ENCODE peak calls at places on chromosome 15, in four cellular contexts. F is heart right ventricle, P is sigmoid colon, T is GM13976. X is an unnamed sample.

GRCh38 chr15:101579766-101580165 is 72.4 kb downstream of the TM2D3 start:
- DNase-seq in F (no peak), P (no peak), T (peak; percentile 29), X (no peak)

GRCh38 chr15:100017140-100017539 is 283.9 kb upstream of the LYSMD4 start:
- DNase-seq in F (no peak), P (no peak), T (no peak), X (no peak)

GRCh38 chr15:64144565-64145281 is 6.8 kb upstream of the SNX22 start:
- DNase-seq in F (no peak), P (peak; percentile 45), T (peak; percentile 81), X (peak; percentile 85)

GRCh38 chr15:72222433-72222832 is 8.6 kb downstream of the PKM start:
- DNase-seq in F (peak; percentile 57), P (peak; percentile 77), T (no peak), X (no peak)

GRCh38 chr15:63114465-63114864 is 7.2 kb upstream of the LACTB start:
- DNase-seq in F (no peak), P (no peak), T (no peak), X (no peak)

GRCh38 chr15:53644681-53645080 is 114.8 kb downstream of the WDR72 start:
- DNase-seq in F (no peak), P (no peak), T (no peak), X (no peak)

GRCh38 chr15:88615303-88616107 is 5.6 kb upstream of the AEN start:
- DNase-seq in F (no peak), P (no peak), T (peak; percentile 66), X (peak; percentile 66)

GRCh38 chr15:83446904-83447708 is at the start of gene SH3GL3:
- DNase-seq in F (peak; percentile 74), P (peak; percentile 91), T (peak; percentile 33), X (peak; percentile 34)

GRCh38 chr15:51195459-51195858 is 100.8 kb upstream of the TNFAIP8L3 start:
- DNase-seq in F (no peak), P (no peak), T (no peak), X (no peak)

GRCh38 chr15:66496951-66497501 is 536 bp downstream of the SNAPC5 start:
- DNase-seq in F (no peak), P (no peak), T (peak; percentile 34), X (no peak)

GRCh38 chr15:69468241-69469121 is 15.9 kb downstream of the RPLP1 start:
- DNase-seq in F (no peak), P (no peak), T (peak; percentile 56), X (no peak)

GRCh38 chr15:51227967-51228783 is 110.2 kb downstream of the CYP19A1 start:
- DNase-seq in F (peak; percentile 22), P (no peak), T (peak; percentile 76), X (peak; percentile 76)

GRCh38 chr15:75193976-75194375 is 7.7 kb upstream of the C15orf39 start:
- DNase-seq in F (no peak), P (no peak), T (no peak), X (no peak)

GRCh38 chr15:39594056-39594763 is 13.3 kb downstream of the THBS1 start:
- DNase-seq in F (no peak), P (no peak), T (peak; percentile 38), X (no peak)

GRCh38 chr15:34789326-34789725 is 6.0 kb downstream of the ACTC1 start:
- DNase-seq in F (no peak), P (no peak), T (no peak), X (no peak)
- TF ChIP-seq CTCF in F (no peak), P (no peak), T (no peak), X (no peak)

GRCh38 chr15:67834249-67834592 is 5.6 kb downstream of the RNU6-1 start:
- DNase-seq in F (no peak), P (peak; percentile 40), T (no peak), X (no peak)

GRCh38 chr15:67832965-67833503 is 6.8 kb downstream of the RNU6-1 start:
- DNase-seq in F (no peak), P (peak; percentile 55), T (no peak), X (no peak)

GRCh38 chr15:67832031-67832551 is 6.8 kb downstream of the SKOR1 start:
- DNase-seq in F (no peak), P (peak; percentile 53), T (peak; percentile 49), X (no peak)

GRCh38 chr15:67834593-67835348 is 5.1 kb downstream of the RNU6-1 start:
- DNase-seq in F (no peak), P (peak; percentile 64), T (no peak), X (no peak)

DNA sequence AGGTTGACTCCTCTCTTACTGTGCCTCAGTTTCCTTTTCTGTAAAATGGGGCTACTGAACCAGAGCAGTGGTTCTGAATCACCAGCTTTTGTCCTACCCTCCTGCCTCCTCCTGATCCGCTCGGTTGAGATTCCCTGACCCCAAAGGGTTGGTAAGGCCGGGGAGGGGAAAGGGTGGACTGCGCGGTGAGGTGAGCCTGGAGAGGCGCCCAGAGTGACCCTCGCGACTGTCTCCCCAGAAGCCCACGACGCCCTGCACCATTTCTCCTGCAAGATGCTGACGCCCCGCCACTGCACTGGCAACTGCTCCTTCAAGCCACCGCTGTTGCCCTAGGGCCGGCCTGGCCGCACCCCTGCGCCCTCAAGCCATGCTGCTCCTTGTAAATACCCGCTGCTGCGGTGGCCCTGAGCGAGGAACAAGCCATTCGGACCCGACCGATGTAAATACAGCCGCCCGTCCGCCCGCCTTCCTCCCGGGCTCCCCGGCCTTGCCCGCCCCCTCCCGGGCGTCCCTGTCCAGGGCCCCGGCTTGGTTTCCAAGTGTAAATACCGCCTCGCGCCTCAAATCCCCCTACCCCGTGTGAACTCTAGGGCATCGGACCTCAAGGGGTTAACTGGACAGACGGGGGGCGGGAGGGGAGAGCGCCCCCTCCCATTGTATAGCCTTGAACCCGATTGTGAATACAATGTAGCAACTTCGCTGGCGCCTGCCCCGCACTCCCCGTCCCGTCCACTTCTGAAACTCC is 6.2 kb downstream of the RNU6-1 start:
- DNase-seq in F (no peak), P (peak; percentile 59), T (peak; percentile 79), X (peak; percentile 83)
- TF ChIP-seq CTCF in F (peak; percentile 52), P (no peak), T (peak; percentile 48), X (peak; percentile 59)

DNA sequence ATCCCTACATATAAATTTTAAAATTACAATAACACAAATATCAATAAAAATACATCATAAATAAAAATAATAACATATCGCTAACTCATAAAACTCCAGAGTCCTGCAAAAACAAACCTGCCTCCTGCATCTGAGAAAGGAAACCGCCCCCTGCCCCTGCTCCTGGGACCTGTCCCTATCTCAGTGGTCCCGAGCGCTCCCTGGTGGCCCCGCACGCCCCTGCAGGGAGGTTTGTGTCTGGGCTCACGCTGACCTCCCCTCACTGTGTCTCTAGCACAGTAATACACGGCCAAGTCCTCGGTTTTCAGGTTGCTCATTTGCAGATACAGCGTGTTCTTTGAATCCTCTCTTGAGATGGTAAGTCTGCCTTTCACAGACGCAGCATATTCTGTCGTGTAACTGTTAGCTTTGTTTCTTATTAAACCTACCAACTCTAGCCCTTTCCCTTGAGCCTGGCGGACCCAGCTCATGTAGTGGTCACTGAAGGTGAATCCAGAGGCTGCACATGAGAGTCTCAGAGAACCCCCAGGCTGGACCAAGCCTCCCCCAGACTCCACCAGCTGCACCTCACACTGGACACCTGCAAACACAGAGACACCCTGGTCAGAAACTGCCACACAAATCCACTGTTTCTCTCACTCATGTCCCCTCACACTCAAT is 554.1 kb downstream of the GOLGA6L6 start:
- DNase-seq in F (no peak), P (no peak), T (no peak), X (no peak)
- TF ChIP-seq CTCF in F (peak; percentile 10), P (no peak), T (no peak), X (no peak)

GRCh38 chr15:25737218-25737643 is 125.9 kb downstream of the ATP10A start:
- DNase-seq in F (peak; percentile 24), P (peak; percentile 57), T (no peak), X (no peak)

GRCh38 chr15:25739687-25740121 is 123.4 kb downstream of the ATP10A start:
- DNase-seq in F (no peak), P (no peak), T (no peak), X (no peak)

GRCh38 chr15:25736451-25736850 is 126.7 kb downstream of the ATP10A start:
- DNase-seq in F (no peak), P (no peak), T (no peak), X (no peak)

GRCh38 chr15:25740438-25741252 is 122.5 kb downstream of the ATP10A start:
- DNase-seq in F (no peak), P (no peak), T (no peak), X (no peak)

DNA sequence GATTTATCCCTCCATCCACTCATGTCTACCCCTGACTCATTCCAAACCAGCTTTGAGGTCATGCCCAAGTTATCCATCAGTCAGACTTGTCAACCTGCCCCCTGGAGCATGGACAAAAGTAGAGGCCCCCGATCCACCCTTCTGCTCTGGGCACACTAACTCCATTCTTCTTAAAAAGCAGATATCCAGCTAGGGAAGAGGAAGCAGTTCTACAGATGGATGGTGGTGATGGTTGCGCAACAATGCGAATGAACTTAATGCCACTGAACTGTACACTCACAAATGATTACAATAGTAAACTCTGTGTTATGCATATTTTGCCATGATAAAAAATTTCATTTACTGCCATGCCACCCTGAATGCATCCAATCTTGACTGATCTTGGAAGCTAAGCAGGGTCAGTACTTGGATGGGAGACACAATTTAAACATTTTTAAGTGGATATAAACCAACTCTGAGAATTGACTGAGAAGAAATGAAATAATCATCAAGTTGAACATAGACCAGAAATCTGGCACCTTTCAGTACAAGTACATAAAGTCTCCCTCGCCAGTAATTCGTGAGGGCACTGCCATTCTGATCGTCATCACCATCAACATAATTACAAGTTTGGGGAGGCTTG is 124.8 kb downstream of the ATP10A start:
- DNase-seq in F (no peak), P (peak; percentile 57), T (no peak), X (no peak)
- TF ChIP-seq CTCF in F (no peak), P (no peak), T (no peak), X (no peak)